ENCODE peak calls at places on chromosome 4, in ten cellular contexts. B is sciatic nerve; C is activated CD4-positive, CD25-positive, alpha-beta regulatory T cell treated with anti-CD3 and anti-CD28 coated beads, Interleukin-2, amount 50 U/mL, for 72 hours; Z is activated T-helper 1 cell treated with Interleukin-2 at 50 U/mL for 16 hours; H is caudate nucleus; X is left cardiac atrium; W is adrenal gland; O is fibroblast of villous mesenchyme; F is frontal cortex; R is DMS53. A is an unnamed sample.

GRCh38 chr4:78781086-78781630 is 5.0 kb downstream of the BMP2K start:
- DNase-seq in O (no peak), Z (no peak), B (no peak), F (no peak), H (no peak), X (no peak), R (no peak), C (no peak), W (no peak), A (no peak)

GRCh38 chr4:152094851-152095700 is 334.3 kb upstream of the GATB start:
- DNase-seq in X (no peak), C (no peak), R (peak), W (no peak), Z (no peak), O (no peak), H (no peak), B (no peak), F (no peak), A (peak)

GRCh38 chr4:10348241-10348640 is 109.0 kb downstream of the ZNF518B start:
- DNase-seq in F (no peak), B (no peak), W (no peak), O (no peak), C (no peak), Z (no peak), H (no peak), R (no peak), X (no peak), A (no peak)

GRCh38 chr4:99404595-99405287 is 30.4 kb downstream of the ADH7 start:
- DNase-seq in H (no peak), C (no peak), F (no peak), W (no peak), O (peak), Z (no peak), R (peak), B (no peak), X (no peak), A (peak)

GRCh38 chr4:14334166-14334565 is 668.1 kb upstream of the CPEB2 start:
- DNase-seq in F (no peak), O (no peak), Z (no peak), H (no peak), B (no peak), R (no peak), X (no peak), W (no peak), C (no peak), A (no peak)

GRCh38 chr4:100258675-100259074 is 68.4 kb upstream of the DDIT4L start:
- DNase-seq in C (no peak), F (no peak), B (no peak), O (no peak), Z (no peak), H (no peak), X (no peak), R (no peak), W (no peak), A (no peak)

GRCh38 chr4:2804973-2805501 is 12.2 kb downstream of the SH3BP2 start:
- DNase-seq in R (no peak), W (no peak), Z (no peak), F (no peak), C (no peak), B (no peak), H (no peak), X (peak), O (no peak), A (no peak)

GRCh38 chr4:119646347-119647071 is 17.9 kb upstream of the PDE5A start:
- DNase-seq in F (no peak), W (no peak), O (no peak), Z (no peak), R (no peak), B (peak), C (no peak), X (no peak), H (no peak), A (no peak)

A was measured in iris pigment epithelial cell.